ENCODE peak calls at places on chromosomes 16 and 17, in eight cellular contexts. K is NCI-H1092 treated with DMSO at 0.1 percent for 48 hours, L is H4, J is mucosa of descending colon, H is GM13976, O is T47D, D is NCI-H1694, M is GM12891. W is an unnamed sample.

GRCh38 chr16:73021866-73022495 is 25.9 kb downstream of the ZFHX3 start:
- DNase-seq in K (no peak), L (no peak), J (no peak), H (no peak), O (no peak), D (no peak), M (no peak), W (no peak)

GRCh38 chr17:2707721-2708584 is 3.6 kb downstream of the CLUH start:
- DNase-seq in K (no peak), L (no peak), J (peak; percentile 49), H (no peak), O (peak; percentile 44), D (no peak), M (no peak), W (peak; percentile 85)

GRCh38 chr17:12041316-12041715 is 20.6 kb downstream of the MAP2K4 start:
- DNase-seq in K (no peak), L (peak; percentile 8), J (no peak), H (no peak), O (no peak), D (no peak), M (no peak), W (no peak)

GRCh38 chr16:29806096-29806579 is at the start of gene MAZ:
- DNase-seq in K (peak; percentile 94), L (peak; percentile 92), J (no peak), H (peak; percentile 83), O (no peak), D (peak; percentile 74), M (no peak), W (peak; percentile 79)

GRCh38 chr16:20866161-20866772 is 33.9 kb downstream of the DCUN1D3 start:
- DNase-seq in K (no peak), L (peak; percentile 86), J (no peak), H (no peak), O (no peak), D (no peak), M (no peak), W (no peak)

GRCh38 chr17:77349976-77350830 is 209.4 kb downstream of the SEC14L1 start:
- DNase-seq in K (no peak), L (no peak), J (peak; percentile 61), H (peak; percentile 6), O (no peak), D (no peak), M (no peak), W (no peak)

GRCh38 chr16:73058616-73059409 is 10.9 kb upstream of the ZFHX3 start:
- DNase-seq in K (peak; percentile 83), L (peak; percentile 42), J (peak; percentile 74), H (peak; percentile 69), O (peak; percentile 56), D (peak; percentile 33), M (peak; percentile 47), W (no peak)

GRCh38 chr17:76371656-76372628 is 12.5 kb upstream of the SPHK1 start:
- DNase-seq in K (no peak), L (peak; percentile 64), J (no peak), H (no peak), O (no peak), D (no peak), M (no peak), W (no peak)

GRCh38 chr16:89191033-89191900 is 9.1 kb downstream of the SLC22A31 start:
- DNase-seq in K (no peak), L (no peak), J (no peak), H (no peak), O (no peak), D (no peak), M (no peak), W (no peak)

GRCh38 chr17:4170639-4171280 is 27.8 kb downstream of the CYB5D2 start:
- DNase-seq in K (no peak), L (no peak), J (no peak), H (no peak), O (no peak), D (no peak), M (no peak), W (no peak)

GRCh38 chr16:72455743-72456659 is 284.0 kb upstream of the PMFBP1 start:
- DNase-seq in K (no peak), L (no peak), J (peak; percentile 74), H (no peak), O (peak; percentile 36), D (no peak), M (no peak), W (no peak)

GRCh38 chr17:36183811-36184765 is 7.7 kb upstream of the TBC1D3B start:
- DNase-seq in K (no peak), L (no peak), J (no peak), H (no peak), O (no peak), D (no peak), M (no peak), W (no peak)

GRCh38 chr16:17327671-17328335 is 143.0 kb downstream of the XYLT1 start:
- DNase-seq in K (no peak), L (no peak), J (no peak), H (no peak), O (peak; percentile 88), D (no peak), M (no peak), W (no peak)

GRCh38 chr16:28039493-28039892 is 24.0 kb downstream of the GSG1L start:
- DNase-seq in K (no peak), L (no peak), J (no peak), H (no peak), O (no peak), D (no peak), M (no peak), W (no peak)

GRCh38 chr17:66661411-66661843 is 173.5 kb upstream of the CACNG5 start:
- DNase-seq in K (no peak), L (peak; percentile 31), J (no peak), H (peak; percentile 38), O (peak; percentile 44), D (no peak), M (no peak), W (no peak)

W was measured in posterior cingulate gyrus.